ENCODE peak calls at places on chromosomes 16 and 17, in six cellular contexts. One of them, this sample, is unnamed.

GRCh38 chr17:34556384-34556783 is 23.0 kb upstream of the TMEM132E start:
- DNase-seq in choroid plexus epithelial cell: peak
- DNase-seq in HFF-Myc: no peak
- DNase-seq in tibial artery: no peak
- DNase-seq in AG04450: no peak
- DNase-seq in fibroblast of mammary gland: peak
- DNase-seq in this sample: peak

GRCh38 chr16:68287276-68288251 is 23.2 kb downstream of the SLC7A6OS start:
- DNase-seq in HFF-Myc: peak
- DNase-seq in tibial artery: peak
- DNase-seq in choroid plexus epithelial cell: peak
- DNase-seq in fibroblast of mammary gland: peak
- DNase-seq in AG04450: no peak
- DNase-seq in this sample: peak

GRCh38 chr17:50414808-50415207 is 11.2 kb upstream of the ACSF2 start:
- DNase-seq in tibial artery: no peak
- DNase-seq in HFF-Myc: no peak
- DNase-seq in choroid plexus epithelial cell: peak
- DNase-seq in AG04450: no peak
- DNase-seq in fibroblast of mammary gland: no peak
- DNase-seq in this sample: no peak

GRCh38 chr16:50879873-50880695 is 138.2 kb downstream of the CYLD start:
- DNase-seq in HFF-Myc: no peak
- DNase-seq in choroid plexus epithelial cell: no peak
- DNase-seq in tibial artery: no peak
- DNase-seq in AG04450: no peak
- DNase-seq in fibroblast of mammary gland: no peak
- DNase-seq in this sample: no peak

GRCh38 chr16:12874135-12874534 is 27.3 kb upstream of the SHISA9 start:
- DNase-seq in HFF-Myc: no peak
- DNase-seq in AG04450: no peak
- DNase-seq in tibial artery: no peak
- DNase-seq in choroid plexus epithelial cell: peak
- DNase-seq in fibroblast of mammary gland: peak
- DNase-seq in this sample: no peak

GRCh38 chr17:55479903-55480302 is 31.3 kb downstream of the SMIM36 start:
- DNase-seq in AG04450: no peak
- DNase-seq in fibroblast of mammary gland: no peak
- DNase-seq in choroid plexus epithelial cell: no peak
- DNase-seq in tibial artery: no peak
- DNase-seq in HFF-Myc: no peak
- DNase-seq in this sample: no peak

GRCh38 chr17:74101527-74101926 is 102.0 kb upstream of the RPL38 start:
- DNase-seq in choroid plexus epithelial cell: no peak
- DNase-seq in tibial artery: no peak
- DNase-seq in fibroblast of mammary gland: no peak
- DNase-seq in HFF-Myc: no peak
- DNase-seq in AG04450: no peak
- DNase-seq in this sample: no peak

GRCh38 chr17:65047939-65048338 is 8.6 kb downstream of the GNA13 start:
- DNase-seq in fibroblast of mammary gland: no peak
- DNase-seq in tibial artery: no peak
- DNase-seq in choroid plexus epithelial cell: peak
- DNase-seq in AG04450: no peak
- DNase-seq in HFF-Myc: no peak
- DNase-seq in this sample: peak

GRCh38 chr16:81738831-81739496 is 40.1 kb upstream of the PLCG2 start:
- DNase-seq in AG04450: no peak
- DNase-seq in fibroblast of mammary gland: no peak
- DNase-seq in HFF-Myc: no peak
- DNase-seq in tibial artery: peak
- DNase-seq in choroid plexus epithelial cell: no peak
- DNase-seq in this sample: no peak

GRCh38 chr17:50943575-50943933 is 77.4 kb upstream of the TOB1 start:
- DNase-seq in tibial artery: peak
- DNase-seq in choroid plexus epithelial cell: no peak
- DNase-seq in HFF-Myc: no peak
- DNase-seq in AG04450: no peak
- DNase-seq in fibroblast of mammary gland: no peak
- DNase-seq in this sample: no peak

GRCh38 chr17:30203471-30203981 is 32.0 kb downstream of the SLC6A4 start:
- DNase-seq in choroid plexus epithelial cell: no peak
- DNase-seq in tibial artery: no peak
- DNase-seq in AG04450: no peak
- DNase-seq in fibroblast of mammary gland: no peak
- DNase-seq in HFF-Myc: no peak
- DNase-seq in this sample: no peak

GRCh38 chr17:78643326-78643725 is 66.1 kb upstream of the DNAH17 start:
- DNase-seq in tibial artery: no peak
- DNase-seq in HFF-Myc: no peak
- DNase-seq in AG04450: no peak
- DNase-seq in fibroblast of mammary gland: no peak
- DNase-seq in choroid plexus epithelial cell: no peak
- DNase-seq in this sample: no peak

GRCh38 chr16:27374794-27375499 is 27.0 kb upstream of the IL21R start:
- DNase-seq in tibial artery: peak
- DNase-seq in HFF-Myc: peak
- DNase-seq in fibroblast of mammary gland: peak
- DNase-seq in AG04450: peak
- DNase-seq in choroid plexus epithelial cell: peak
- DNase-seq in this sample: peak

GRCh38 chr17:80871341-80871740 is 120.3 kb upstream of the CHMP6 start:
- DNase-seq in HFF-Myc: no peak
- DNase-seq in fibroblast of mammary gland: no peak
- DNase-seq in choroid plexus epithelial cell: no peak
- DNase-seq in AG04450: no peak
- DNase-seq in tibial artery: no peak
- DNase-seq in this sample: peak

GRCh38 chr17:80805032-80805751 is 186.4 kb upstream of the CHMP6 start:
- DNase-seq in HFF-Myc: peak
- DNase-seq in tibial artery: no peak
- DNase-seq in choroid plexus epithelial cell: peak
- DNase-seq in fibroblast of mammary gland: no peak
- DNase-seq in AG04450: no peak
- DNase-seq in this sample: peak

GRCh38 chr17:79485399-79485985 is 125.4 kb downstream of the RBFOX3 start:
- DNase-seq in tibial artery: no peak
- DNase-seq in choroid plexus epithelial cell: no peak
- DNase-seq in AG04450: no peak
- DNase-seq in HFF-Myc: no peak
- DNase-seq in fibroblast of mammary gland: no peak
- DNase-seq in this sample: no peak

GRCh38 chr17:7864995-7865650 is 7.3 kb downstream of the CYB5D1 start:
- DNase-seq in tibial artery: no peak
- DNase-seq in HFF-Myc: no peak
- DNase-seq in fibroblast of mammary gland: peak
- DNase-seq in choroid plexus epithelial cell: no peak
- DNase-seq in AG04450: no peak
- DNase-seq in this sample: no peak

GRCh38 chr16:27181020-27181419 is 22.3 kb upstream of the KDM8 start:
- DNase-seq in fibroblast of mammary gland: no peak
- DNase-seq in AG04450: no peak
- DNase-seq in HFF-Myc: no peak
- DNase-seq in choroid plexus epithelial cell: no peak
- DNase-seq in tibial artery: no peak
- DNase-seq in this sample: no peak

GRCh38 chr17:74160656-74161500 is 42.6 kb upstream of the RPL38 start:
- DNase-seq in AG04450: no peak
- DNase-seq in fibroblast of mammary gland: no peak
- DNase-seq in HFF-Myc: no peak
- DNase-seq in tibial artery: peak
- DNase-seq in choroid plexus epithelial cell: no peak
- DNase-seq in this sample: no peak

GRCh38 chr17:75516619-75517276 is 420 bp downstream of the TSEN54 start:
- DNase-seq in AG04450: no peak
- DNase-seq in HFF-Myc: no peak
- DNase-seq in fibroblast of mammary gland: no peak
- DNase-seq in choroid plexus epithelial cell: no peak
- DNase-seq in tibial artery: no peak
- DNase-seq in this sample: no peak

GRCh38 chr17:40582328-40582901 is 17.1 kb upstream of the CCR7 start:
- DNase-seq in fibroblast of mammary gland: no peak
- DNase-seq in choroid plexus epithelial cell: no peak
- DNase-seq in HFF-Myc: no peak
- DNase-seq in AG04450: no peak
- DNase-seq in tibial artery: no peak
- DNase-seq in this sample: no peak

GRCh38 chr17:44210342-44211192 is 8.9 kb downstream of the UBTF start:
- DNase-seq in HFF-Myc: no peak
- DNase-seq in choroid plexus epithelial cell: peak
- DNase-seq in fibroblast of mammary gland: peak
- DNase-seq in AG04450: peak
- DNase-seq in tibial artery: peak
- DNase-seq in this sample: peak

GRCh38 chr17:57626520-57627210 is 118.4 kb downstream of the CCDC182 start:
- DNase-seq in AG04450: no peak
- DNase-seq in HFF-Myc: no peak
- DNase-seq in tibial artery: peak
- DNase-seq in fibroblast of mammary gland: no peak
- DNase-seq in choroid plexus epithelial cell: no peak
- DNase-seq in this sample: no peak

GRCh38 chr16:27269300-27270150 is 953 bp upstream of the NSMCE1 start:
- DNase-seq in AG04450: no peak
- DNase-seq in choroid plexus epithelial cell: no peak
- DNase-seq in tibial artery: no peak
- DNase-seq in fibroblast of mammary gland: no peak
- DNase-seq in HFF-Myc: no peak
- DNase-seq in this sample: no peak

GRCh38 chr16:30112197-30113030 is 923 bp downstream of the GDPD3 start:
- DNase-seq in fibroblast of mammary gland: peak
- DNase-seq in tibial artery: peak
- DNase-seq in AG04450: no peak
- DNase-seq in HFF-Myc: no peak
- DNase-seq in choroid plexus epithelial cell: peak
- DNase-seq in this sample: peak
- TF ChIP-seq CTCF in fibroblast of mammary gland: peak
- TF ChIP-seq CTCF in tibial artery: peak
- TF ChIP-seq CTCF in AG04450: peak
- TF ChIP-seq CTCF in HFF-Myc: peak
- TF ChIP-seq CTCF in choroid plexus epithelial cell: peak
- TF ChIP-seq CTCF in this sample: peak

DNA sequence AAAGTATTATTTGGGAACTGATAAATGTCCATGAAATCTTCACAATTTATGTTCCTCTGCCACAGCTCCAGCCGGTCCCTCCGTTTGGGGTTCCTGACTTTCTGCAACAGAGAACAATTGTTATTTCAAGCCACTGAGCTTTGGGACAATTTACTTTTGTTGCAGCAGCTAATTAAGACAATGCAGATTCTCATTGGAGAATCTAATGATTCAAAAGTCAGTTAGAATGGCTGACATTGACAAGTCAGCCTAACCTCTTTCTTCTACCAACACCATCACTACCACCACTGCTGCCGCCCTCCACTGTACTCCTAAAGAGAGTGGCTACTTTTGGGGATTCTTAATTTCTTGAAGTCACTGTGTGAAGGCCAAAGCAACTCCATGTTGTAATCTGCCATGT is 15.0 kb upstream of the HEATR6 start:
- DNase-seq in HFF-Myc: no peak
- DNase-seq in AG04450: no peak
- DNase-seq in choroid plexus epithelial cell: no peak
- DNase-seq in tibial artery: no peak
- DNase-seq in fibroblast of mammary gland: no peak
- DNase-seq in this sample: no peak
- H3K4me3 ChIP-seq in HFF-Myc: no peak
- H3K4me3 ChIP-seq in AG04450: no peak
- H3K4me3 ChIP-seq in choroid plexus epithelial cell: no peak
- H3K4me3 ChIP-seq in tibial artery: no peak
- H3K4me3 ChIP-seq in fibroblast of mammary gland: no peak
- H3K4me3 ChIP-seq in this sample: no peak

DNA sequence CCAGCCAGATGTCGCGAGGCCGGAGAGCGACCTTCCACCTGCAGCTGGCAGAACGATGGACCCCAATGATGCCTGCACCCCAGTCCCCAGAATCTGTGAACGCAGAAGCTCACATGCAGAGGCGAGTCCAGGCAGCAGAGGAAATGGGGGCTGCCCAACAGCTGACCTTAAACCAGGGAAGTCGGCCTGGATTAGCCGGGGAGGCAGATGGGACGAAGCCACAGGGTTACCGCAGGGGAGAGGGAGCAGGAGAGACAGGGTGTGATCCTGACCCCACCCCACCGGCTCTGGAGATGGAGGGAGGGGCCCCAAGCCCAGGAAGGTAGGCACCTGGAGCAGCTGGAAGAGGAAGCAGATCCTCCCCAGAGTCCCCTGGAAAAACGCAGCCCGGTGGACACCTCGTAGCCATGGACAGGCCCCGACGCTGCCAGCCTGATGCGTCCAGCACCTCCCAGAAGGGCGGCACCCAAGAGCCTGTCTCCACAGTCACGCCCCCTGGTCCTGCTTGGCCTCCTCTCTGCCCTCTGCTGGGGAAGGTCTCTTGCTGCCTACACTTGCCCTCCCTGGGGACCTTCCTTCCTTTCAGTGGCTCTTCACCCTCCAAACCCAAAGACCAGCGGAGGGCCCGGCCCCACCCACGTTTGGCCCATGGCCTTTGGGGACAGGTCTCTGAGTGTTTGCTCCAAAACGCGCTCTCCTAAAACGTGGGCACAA is 37.3 kb downstream of the PIEZO1 start:
- DNase-seq in choroid plexus epithelial cell: no peak
- DNase-seq in fibroblast of mammary gland: no peak
- DNase-seq in AG04450: no peak
- DNase-seq in tibial artery: no peak
- DNase-seq in HFF-Myc: no peak
- DNase-seq in this sample: no peak
- TF ChIP-seq CTCF in choroid plexus epithelial cell: peak
- TF ChIP-seq CTCF in fibroblast of mammary gland: peak
- TF ChIP-seq CTCF in AG04450: peak
- TF ChIP-seq CTCF in tibial artery: no peak
- TF ChIP-seq CTCF in HFF-Myc: peak
- TF ChIP-seq CTCF in this sample: no peak

DNA sequence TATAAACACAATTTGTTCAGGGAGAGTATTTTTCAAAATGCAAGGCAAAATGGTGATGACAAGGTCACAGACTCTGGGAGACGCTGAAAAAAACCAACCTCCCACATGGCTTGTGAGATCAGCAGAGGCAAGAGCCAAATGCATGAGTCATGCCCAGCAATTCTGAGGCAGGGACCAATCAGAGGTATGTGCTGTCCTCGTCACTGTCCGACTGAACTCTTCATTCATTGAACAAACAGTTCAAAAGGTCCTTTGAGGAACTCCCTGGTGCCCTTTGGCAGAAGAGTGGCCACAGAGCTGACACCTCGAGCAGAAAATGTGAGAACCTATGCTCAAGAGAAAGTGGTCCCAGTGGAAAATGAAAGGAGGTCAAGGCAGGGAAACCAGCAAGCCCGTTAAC is 51.0 kb downstream of the CDH11 start:
- DNase-seq in choroid plexus epithelial cell: peak
- DNase-seq in AG04450: peak
- DNase-seq in fibroblast of mammary gland: peak
- DNase-seq in HFF-Myc: peak
- DNase-seq in tibial artery: peak
- DNase-seq in this sample: peak
- H3K4me3 ChIP-seq in choroid plexus epithelial cell: no peak
- H3K4me3 ChIP-seq in AG04450: peak
- H3K4me3 ChIP-seq in fibroblast of mammary gland: no peak
- H3K4me3 ChIP-seq in HFF-Myc: no peak
- H3K4me3 ChIP-seq in tibial artery: peak
- H3K4me3 ChIP-seq in this sample: no peak